ENCODE peak calls at places on chromosomes 1 and 21, in ten cellular contexts. M is mesothelial cell of epicardium; D is activated CD4-positive, alpha-beta T cell treated with anti-CD3 and anti-CD28 coated beads, Interleukin-2, amount 10 ng/mL, durations not matched to agents 7 days and 5 days; Y is GOT3; F is bronchial epithelial cell; K is GM23248; I is EH; V is COR-L47; H is ELR; J is left ventricle myocardium superior. S is an unnamed sample.

GRCh38 chr1:224662870-224663269 is 46.8 kb downstream of the CNIH3 start:
- DNase-seq in I (no peak), H (no peak), F (no peak), M (no peak), J (no peak), Y (no peak), D (no peak), K (no peak), V (no peak), S (no peak)

GRCh38 chr1:55481634-55482033 is 266.5 kb upstream of the USP24 start:
- DNase-seq in D (no peak), M (no peak), H (no peak), V (no peak), Y (no peak), K (peak; percentile 87), I (no peak), J (no peak), F (peak; percentile 20), S (no peak)

GRCh38 chr1:205950280-205950679 is 7.0 kb upstream of the SLC26A9 start:
- DNase-seq in K (peak; percentile 96), H (peak; percentile 56), J (peak; percentile 48), F (peak; percentile 69), Y (peak; percentile 43), V (no peak), M (no peak), I (peak; percentile 92), D (no peak), S (no peak)

GRCh38 chr1:209552406-209553264 is 30.9 kb upstream of the CAMK1G start:
- DNase-seq in Y (no peak), H (no peak), I (no peak), J (no peak), V (no peak), M (no peak), F (no peak), K (no peak), D (no peak), S (no peak)

GRCh38 chr1:202159534-202160371 is 649 bp downstream of the PTPN7 start:
- DNase-seq in I (no peak), V (no peak), D (peak; percentile 72), H (no peak), Y (no peak), J (no peak), M (no peak), K (no peak), F (no peak), S (no peak)

GRCh38 chr1:151371744-151372410 is 628 bp downstream of the SELENBP1 start:
- DNase-seq in D (no peak), H (peak; percentile 8), M (no peak), K (peak; percentile 26), V (peak; percentile 70), F (peak; percentile 36), Y (no peak), J (peak; percentile 83), I (peak; percentile 65), S (peak; percentile 78)

GRCh38 chr1:228988655-228989054 is 253.4 kb downstream of the RHOU start:
- DNase-seq in K (peak; percentile 8), H (no peak), J (peak; percentile 53), F (no peak), V (no peak), Y (no peak), D (no peak), M (no peak), I (peak; percentile 31), S (no peak)

GRCh38 chr1:30888391-30888790 is 20.2 kb downstream of the SDC3 start:
- DNase-seq in M (no peak), Y (no peak), F (no peak), K (peak; percentile 83), H (no peak), D (no peak), V (no peak), J (peak; percentile 84), I (peak; percentile 95), S (no peak)

GRCh38 chr1:246709845-246710244 is 14.4 kb upstream of the SCCPDH start:
- DNase-seq in V (no peak), D (no peak), I (no peak), K (no peak), J (no peak), M (no peak), F (no peak), Y (no peak), H (no peak), S (no peak)

GRCh38 chr1:10979483-10979920 is 33.0 kb upstream of the TARDBP start:
- DNase-seq in K (peak; percentile 50), I (no peak), Y (no peak), M (no peak), J (peak; percentile 59), H (no peak), F (no peak), V (no peak), D (no peak), S (no peak)

GRCh38 chr1:30299393-30299792 is 424.0 kb downstream of the MATN1 start:
- DNase-seq in H (no peak), Y (no peak), M (no peak), K (no peak), J (no peak), F (peak; percentile 25), I (no peak), V (no peak), D (no peak), S (no peak)

GRCh38 chr21:17351766-17352165 is 161.1 kb upstream of the CXADR start:
- DNase-seq in D (no peak), I (no peak), H (peak; percentile 43), Y (no peak), V (no peak), J (no peak), K (no peak), M (no peak), F (no peak), S (no peak)

GRCh38 chr1:40059292-40059959 is 18.9 kb downstream of the CAP1 start:
- DNase-seq in J (no peak), Y (no peak), H (peak; percentile 78), D (peak; percentile 33), K (peak; percentile 74), V (no peak), F (peak; percentile 86), M (no peak), I (peak; percentile 71), S (no peak)

GRCh38 chr1:13794231-13795187 is 94.5 kb downstream of the PRDM2 start:
- DNase-seq in V (no peak), F (no peak), K (no peak), D (no peak), J (no peak), Y (no peak), M (no peak), I (no peak), H (no peak), S (no peak)

GRCh38 chr1:234957330-234958065 is 171.1 kb downstream of the TOMM20 start:
- DNase-seq in I (peak; percentile 71), F (peak; percentile 55), K (peak; percentile 66), H (peak; percentile 83), M (no peak), V (no peak), Y (no peak), J (no peak), D (no peak), S (no peak)

GRCh38 chr1:109391161-109391556 is 6.6 kb downstream of the SORT1 start:
- DNase-seq in F (peak; percentile 23), H (no peak), V (no peak), J (no peak), I (peak; percentile 69), M (no peak), Y (no peak), K (peak; percentile 71), D (no peak), S (no peak)

S was measured in NCI-H2081.